ENCODE peak calls at places on chromosomes 1 and 21, in five cellular contexts. J, W, Q, G and X are unnamed samples.

GRCh38 chr1:178374016-178374415 is 122.7 kb downstream of the CLEC20A start:
- DNase-seq in J (no peak), W (no peak), Q (no peak), G (no peak), X (peak)

GRCh38 chr21:17501107-17502006 is 11.5 kb upstream of the CXADR start:
- DNase-seq in J (no peak), W (peak), Q (no peak), G (no peak), X (no peak)

GRCh38 chr1:200550367-200550766 is 70.2 kb downstream of the KIF14 start:
- DNase-seq in J (no peak), W (peak), Q (no peak), G (no peak), X (no peak)

GRCh38 chr1:15558516-15558915 is 26.3 kb downstream of the AGMAT start:
- DNase-seq in J (no peak), W (no peak), Q (no peak), G (no peak), X (no peak)

GRCh38 chr1:9716404-9717192 is 65.1 kb downstream of the PIK3CD start:
- DNase-seq in J (no peak), W (no peak), Q (no peak), G (no peak), X (no peak)

GRCh38 chr1:8070381-8070811 is 44.3 kb upstream of the ERRFI1 start:
- DNase-seq in J (no peak), W (no peak), Q (no peak), G (no peak), X (no peak)

GRCh38 chr1:109392788-109393580 is 4.7 kb downstream of the SORT1 start:
- DNase-seq in J (peak), W (peak), Q (peak), G (no peak), X (peak)

GRCh38 chr1:2415801-2416208 is 3.4 kb upstream of the PEX10 start:
- DNase-seq in J (no peak), W (no peak), Q (no peak), G (no peak), X (no peak)

GRCh38 chr1:207813946-207814345 is 62.1 kb downstream of the CD46 start:
- DNase-seq in J (no peak), W (no peak), Q (no peak), G (no peak), X (no peak)

GRCh38 chr1:160018900-160019299 is 12.9 kb downstream of the PIGM start:
- DNase-seq in J (no peak), W (peak), Q (no peak), G (peak), X (peak)

GRCh38 chr1:30039354-30040080 is 683.9 kb downstream of the MATN1 start:
- DNase-seq in J (no peak), W (no peak), Q (no peak), G (no peak), X (no peak)

GRCh38 chr1:42214447-42214871 is 49.9 kb upstream of the GUCA2A start:
- DNase-seq in J (no peak), W (peak), Q (no peak), G (peak), X (peak)

GRCh38 chr1:207186503-207186902 is 82.5 kb downstream of the C4BPA start:
- DNase-seq in J (no peak), W (peak), Q (no peak), G (peak), X (peak)

GRCh38 chr1:246492611-246493245 is 14.4 kb downstream of the SMYD3 start:
- DNase-seq in J (peak), W (peak), Q (peak), G (peak), X (peak)

GRCh38 chr1:75123756-75124155 is 10.4 kb upstream of the LHX8 start:
- DNase-seq in J (no peak), W (no peak), Q (no peak), G (no peak), X (no peak)

GRCh38 chr1:201769966-201770365 is 59.0 kb upstream of the IPO9 start:
- DNase-seq in J (peak), W (no peak), Q (peak), G (peak), X (peak)

GRCh38 chr1:167860231-167860923 is 53.6 kb downstream of the ADCY10 start:
- DNase-seq in J (no peak), W (peak), Q (no peak), G (peak), X (peak)

GRCh38 chr1:20322825-20323612 is 32.3 kb downstream of the VWA5B1 start:
- DNase-seq in J (no peak), W (peak), Q (no peak), G (peak), X (no peak)

GRCh38 chr1:8841395-8841794 is 24.0 kb upstream of the RERE start:
- DNase-seq in J (no peak), W (no peak), Q (no peak), G (no peak), X (no peak)

GRCh38 chr1:235160965-235161684 is at the start of gene RBM34:
- DNase-seq in J (peak), W (peak), Q (peak), G (peak), X (peak)

GRCh38 chr1:67723620-67724019 is 38.6 kb downstream of the GADD45A start:
- DNase-seq in J (no peak), W (peak), Q (no peak), G (peak), X (peak)

GRCh38 chr1:185289880-185290279 is 27.2 kb downstream of the IVNS1ABP start:
- DNase-seq in J (no peak), W (no peak), Q (no peak), G (no peak), X (no peak)

GRCh38 chr1:245765241-245766000 is 610.6 kb downstream of the KIF26B start:
- DNase-seq in J (no peak), W (peak), Q (no peak), G (peak), X (peak)

GRCh38 chr1:214332950-214333798 is 52.2 kb downstream of the SMYD2 start:
- DNase-seq in J (peak), W (peak), Q (peak), G (peak), X (peak)